ENCODE peak calls at places on chromosomes 13 and 19, in four cellular contexts. I is adrenal gland, O is fibroblast of lung, R is ascending aorta. K is an unnamed sample.

GRCh38 chr19:1465191-1466016 is 13.6 kb downstream of the C19orf25 start:
- DNase-seq in R (no peak), I (no peak), O (no peak), K (peak; percentile 63)

GRCh38 chr19:34480971-34481821 is at the start of gene WTIP:
- DNase-seq in I (peak; percentile 64), O (peak; percentile 94), R (no peak), K (peak; percentile 39)

GRCh38 chr19:43784251-43784980 is 3.6 kb upstream of the KCNN4 start:
- DNase-seq in O (peak; percentile 87), R (no peak), I (peak; percentile 87), K (peak; percentile 73)

GRCh38 chr19:28585796-28586195 is 627.2 kb downstream of the UQCRFS1 start:
- DNase-seq in R (no peak), I (no peak), O (no peak), K (no peak)

GRCh38 chr13:35768126-35768525 is 291.6 kb upstream of the MAB21L1 start:
- DNase-seq in R (no peak), I (no peak), O (no peak), K (no peak)

GRCh38 chr19:30023330-30023729 is 81.3 kb downstream of the URI1 start:
- DNase-seq in R (no peak), O (no peak), I (no peak), K (no peak)

GRCh38 chr19:21483589-21484170 is 21.7 kb upstream of the ZNF429 start:
- DNase-seq in I (peak; percentile 61), O (no peak), R (no peak), K (peak; percentile 56)

GRCh38 chr19:50203281-50204080 is at the start of gene MYH14:
- DNase-seq in O (peak; percentile 3), R (peak; percentile 61), I (peak; percentile 84), K (peak; percentile 91)

GRCh38 chr19:38543807-38544568 is 73.8 kb downstream of the MAP4K1 start:
- DNase-seq in O (peak; percentile 85), R (peak; percentile 77), I (peak; percentile 93), K (peak; percentile 40)

GRCh38 chr13:90808838-90809237 is 538.6 kb upstream of the MIR17HG start:
- DNase-seq in I (no peak), O (no peak), R (no peak), K (no peak)

GRCh38 chr13:30313307-30313706 is 6.0 kb upstream of the KATNAL1 start:
- DNase-seq in I (no peak), R (no peak), O (peak; percentile 40), K (no peak)

GRCh38 chr19:48966541-48967345 is 1.6 kb downstream of the FTL start:
- DNase-seq in I (no peak), R (no peak), O (no peak), K (no peak)

GRCh38 chr19:30719991-30720329 is 347.8 kb downstream of the ZNF536 start:
- DNase-seq in O (no peak), I (peak; percentile 61), R (no peak), K (no peak)

GRCh38 chr19:39390460-39390758 is 497 bp downstream of the PAF1 start:
- DNase-seq in O (no peak), R (no peak), I (peak; percentile 68), K (peak; percentile 77)

GRCh38 chr19:8107301-8107903 is 42.0 kb downstream of the FBN3 start:
- DNase-seq in O (no peak), I (no peak), R (no peak), K (no peak)

GRCh38 chr19:31784631-31785237 is 435.5 kb upstream of the TSHZ3 start:
- DNase-seq in I (no peak), R (no peak), O (peak; percentile 20), K (no peak)

GRCh38 chr19:50859849-50860248 is 5.1 kb downstream of the KLK3 start:
- DNase-seq in O (no peak), R (no peak), I (no peak), K (no peak)

GRCh38 chr19:38247734-38248268 is 8.4 kb downstream of the PPP1R14A start:
- DNase-seq in I (peak; percentile 78), O (peak; percentile 63), R (no peak), K (no peak)

GRCh38 chr19:1247747-1248453 is 483 bp upstream of the MIDN start:
- DNase-seq in R (peak; percentile 75), O (peak; percentile 71), I (peak; percentile 90), K (peak; percentile 83)

GRCh38 chr13:59643906-59644626 is 519.7 kb downstream of the DIAPH3 start:
- DNase-seq in R (no peak), O (no peak), I (no peak), K (no peak)

GRCh38 chr19:3029070-3029923 is at the start of gene TLE2:
- DNase-seq in R (no peak), I (no peak), O (no peak), K (no peak)
- H3K27me3 ChIP-seq in R (no peaks in the 10 kb centered on the region), I (no peaks in the 10 kb centered on the region), O (peaks cover 19% of the 10 kb centered on the region), K (no peaks in the 10 kb centered on the region)

GRCh38 chr13:94157705-94158218 is 321.7 kb downstream of the DCT start:
- DNase-seq in I (no peak), R (no peak), O (no peak), K (no peak)
- TF ChIP-seq CTCF in I (no peak), R (no peak), O (no peak), K (no peak)

DNA sequence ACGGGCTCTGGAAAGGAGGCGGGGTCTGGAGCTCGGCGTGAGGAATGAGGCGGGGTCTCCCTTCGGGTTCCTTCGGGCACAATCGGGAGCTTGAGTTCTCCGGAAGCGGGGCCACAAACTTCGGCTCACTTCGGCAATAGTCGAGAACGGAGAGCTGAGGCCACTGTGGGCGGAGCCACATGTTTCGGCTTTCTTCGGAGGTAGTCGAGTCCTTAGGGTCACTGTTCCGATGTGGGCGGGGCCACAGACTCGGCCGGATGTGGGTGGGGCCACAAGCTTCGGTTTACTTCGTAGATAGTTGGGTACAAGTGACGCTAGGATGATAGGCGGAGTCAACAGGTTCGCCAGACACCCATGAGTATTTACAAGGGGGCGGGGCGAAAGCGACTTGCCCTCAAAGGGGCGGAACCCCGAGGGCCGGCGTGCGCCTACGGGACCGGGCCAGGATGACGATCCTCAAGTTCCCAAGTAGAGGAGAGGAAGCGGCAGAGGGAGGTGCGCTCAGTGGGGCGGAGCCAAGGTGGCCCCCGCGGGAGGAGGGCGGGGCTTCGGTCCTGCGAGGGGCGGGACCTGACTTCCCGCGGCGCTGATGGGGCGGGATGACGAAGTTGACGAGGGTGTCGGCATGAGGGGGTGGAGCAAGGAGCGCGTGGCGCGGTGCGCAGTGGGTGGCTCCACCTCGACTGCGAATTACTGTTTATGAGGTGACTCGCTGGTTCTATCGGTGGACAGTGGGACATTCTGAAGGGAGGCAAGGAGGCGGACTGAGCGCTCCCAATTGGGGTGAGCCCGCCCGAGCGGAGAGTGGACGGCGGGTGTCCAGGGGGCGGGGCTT is 505 bp upstream of the MBOAT7 start:
- DNase-seq in I (peak; percentile 100), O (peak; percentile 100), R (peak; percentile 100), K (peak; percentile 100)
- H3K4me3 ChIP-seq in I (peak overlapping the region; percentile 83), O (peak overlapping the region; percentile 62), R (peak overlapping the region; percentile 81), K (peak overlapping the region; percentile 73)

GRCh38 chr13:112972867-112973576 is 4.0 kb downstream of the MCF2L start:
- DNase-seq in O (no peak), I (no peak), R (no peak), K (no peak)

GRCh38 chr13:112974125-112974524 is 5.1 kb downstream of the MCF2L start:
- DNase-seq in O (no peak), I (no peak), R (no peak), K (no peak)

GRCh38 chr13:112972258-112972657 is 3.2 kb downstream of the MCF2L start:
- DNase-seq in R (no peak), I (no peak), O (no peak), K (no peak)

GRCh38 chr13:112974676-112975075 is 5.7 kb downstream of the MCF2L start:
- DNase-seq in I (no peak), R (no peak), O (no peak), K (no peak)

DNA sequence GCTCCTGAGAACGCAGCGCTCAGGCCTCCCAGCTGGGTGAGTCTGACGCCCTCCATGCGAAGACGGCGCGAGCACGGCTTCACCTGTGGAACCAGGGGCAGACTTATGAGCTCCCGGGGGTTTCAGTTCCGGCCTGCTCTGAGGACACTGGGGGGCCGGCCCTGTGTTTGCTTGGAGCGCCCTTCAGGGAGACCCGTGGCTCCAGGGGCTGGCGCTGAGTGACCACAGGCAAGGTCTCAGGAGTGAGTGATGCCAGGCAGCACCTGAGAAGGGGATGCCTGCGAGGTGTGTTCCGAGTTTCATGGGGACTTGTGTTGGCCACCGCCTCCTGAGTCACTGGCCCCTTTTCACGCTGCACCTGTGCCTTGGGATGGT is 4.5 kb downstream of the MCF2L start:
- DNase-seq in R (no peak), I (no peak), O (no peak), K (no peak)
- H3K27me3 ChIP-seq in R (no peaks in the 10 kb centered on the region), I (peaks cover 21% of the 10 kb centered on the region), O (peaks cover 23% of the 10 kb centered on the region), K (peaks cover 4% of the 10 kb centered on the region)

GRCh38 chr19:11989112-11989456 is 24.2 kb downstream of the ZNF763 start:
- DNase-seq in I (no peak), R (no peak), O (no peak), K (no peak)
- TF ChIP-seq CTCF in I (no peak), R (no peak), O (no peak), K (no peak)

DNA sequence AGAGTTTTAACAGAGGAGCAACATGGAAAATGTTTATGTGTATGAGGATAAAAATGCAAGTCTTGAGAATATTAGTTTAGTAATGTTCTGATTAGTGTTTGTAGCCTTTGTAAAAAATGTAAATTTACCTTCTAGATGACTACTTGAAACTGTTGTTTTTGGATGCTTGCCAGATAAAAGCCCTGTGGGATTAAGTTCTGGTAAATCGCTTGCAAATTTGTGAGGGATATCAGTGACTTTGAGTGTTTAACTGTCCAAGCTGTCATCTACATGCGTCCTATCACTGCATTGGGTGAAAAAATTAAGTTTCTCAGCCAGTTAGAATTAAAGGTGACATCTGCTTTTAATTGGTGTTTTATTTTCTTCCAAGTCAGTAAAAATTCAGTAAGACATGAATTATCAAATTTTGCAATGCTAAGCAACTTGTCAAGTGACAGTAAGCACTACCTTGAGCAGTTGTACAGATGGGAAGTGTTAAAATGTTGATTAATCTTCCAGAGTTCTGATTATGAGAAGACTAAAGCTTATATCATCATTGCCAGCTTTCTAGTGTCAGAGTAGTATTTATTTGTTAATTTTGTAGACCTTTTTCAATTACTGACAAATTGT is 88.0 kb downstream of the PCCA start:
- DNase-seq in R (no peak), O (peak; percentile 67), I (no peak), K (no peak)
- H3K4me3 ChIP-seq in R (no peak overlapping the region), O (no peak overlapping the region), I (no peak overlapping the region), K (no peak overlapping the region)

GRCh38 chr13:43329702-43330101 is 306.3 kb downstream of the DNAJC15 start:
- DNase-seq in O (no peak), I (no peak), R (no peak), K (no peak)
- H3K27me3 ChIP-seq in O (no peaks in the 10 kb centered on the region), I (no peaks in the 10 kb centered on the region), R (no peaks in the 10 kb centered on the region), K (no peaks in the 10 kb centered on the region)

GRCh38 chr19:9641810-9642209 is 20.8 kb upstream of the ZNF561 start:
- DNase-seq in O (no peak), I (no peak), R (no peak), K (no peak)

GRCh38 chr19:9644472-9644871 is 23.4 kb upstream of the ZNF561 start:
- DNase-seq in R (no peak), I (no peak), O (no peak), K (no peak)

GRCh38 chr19:9650345-9650744 is 24.6 kb downstream of the ZNF562 start:
- DNase-seq in I (no peak), O (no peak), R (no peak), K (no peak)

GRCh38 chr19:9640956-9641355 is 19.9 kb upstream of the ZNF561 start:
- DNase-seq in O (no peak), I (no peak), R (no peak), K (no peak)

GRCh38 chr19:9645466-9645865 is 24.4 kb upstream of the ZNF561 start:
- DNase-seq in O (no peak), R (no peak), I (no peak), K (no peak)
- TF ChIP-seq CTCF in O (no peak), R (no peak), I (no peak), K (no peak)